ENCODE peak calls at places on chromosomes 3 and 15, in eight cellular contexts. T, P, Q, Z, V, N, F and M are unnamed samples.
A peak's percentile ranks its signal among the peaks of the same experiment; 100 is the strongest.

GRCh38 chr3:10627884-10628572 is 122.6 kb upstream of the ATP2B2 start:
- DNase-seq in Z (no peak), F (no peak), T (no peak), N (no peak), Q (no peak), P (no peak), V (no peak), M (no peak)

GRCh38 chr15:56495050-56495449 is 30.1 kb upstream of the MNS1 start:
- DNase-seq in F (no peak), Z (no peak), T (no peak), V (no peak), Q (no peak), N (no peak), P (no peak), M (no peak)

GRCh38 chr3:137259709-137260108 is 301.9 kb downstream of the IL20RB start:
- DNase-seq in N (no peak), T (no peak), V (no peak), F (no peak), Z (no peak), P (no peak), Q (no peak), M (no peak)

GRCh38 chr15:78021761-78022160 is 55.8 kb downstream of the TBC1D2B start:
- DNase-seq in Q (no peak), V (no peak), P (no peak), Z (no peak), F (no peak), T (no peak), N (no peak), M (no peak)

GRCh38 chr3:76735153-76735552 is 304.7 kb upstream of the ROBO2 start:
- DNase-seq in T (no peak), F (no peak), Z (no peak), Q (no peak), P (no peak), V (no peak), N (no peak), M (no peak)

GRCh38 chr3:142863010-142863787 is 25.7 kb downstream of the PCOLCE2 start:
- DNase-seq in Z (no peak), Q (no peak), P (no peak), T (no peak), V (no peak), F (no peak), N (no peak), M (peak; percentile 12)

GRCh38 chr15:85031944-85032587 is 50.4 kb downstream of the PDE8A start:
- DNase-seq in P (no peak), N (no peak), Q (no peak), Z (no peak), F (no peak), T (no peak), V (no peak), M (no peak)

GRCh38 chr3:194135806-194136518 is at the start of gene HES1:
- DNase-seq in T (peak; percentile 98), Q (peak; percentile 95), N (peak; percentile 34), Z (peak; percentile 93), F (peak; percentile 88), V (peak; percentile 82), P (peak; percentile 98), M (peak; percentile 92)

GRCh38 chr3:126245811-126246727 is 65.7 kb upstream of the ALDH1L1 start:
- DNase-seq in V (peak; percentile 21), N (no peak), P (peak; percentile 82), Q (peak; percentile 46), F (peak; percentile 80), Z (peak; percentile 66), T (peak; percentile 79), M (peak; percentile 51)

GRCh38 chr3:183008799-183009198 is 28.5 kb upstream of the DCUN1D1 start:
- DNase-seq in F (peak; percentile 68), V (no peak), Q (no peak), Z (no peak), P (no peak), T (no peak), N (no peak), M (no peak)

GRCh38 chr15:99264125-99264524 is 12.8 kb downstream of the LRRC28 start:
- DNase-seq in T (no peak), V (no peak), F (no peak), Z (no peak), N (no peak), Q (no peak), P (no peak), M (no peak)

GRCh38 chr3:129663045-129663446 is 56.6 kb upstream of the PLXND1 start:
- DNase-seq in Q (no peak), N (no peak), F (no peak), V (no peak), P (no peak), Z (no peak), T (no peak), M (no peak)

GRCh38 chr3:106423321-106424225 is 554.8 kb upstream of the CBLB start:
- DNase-seq in Q (no peak), T (peak; percentile 35), V (peak; percentile 18), F (no peak), Z (no peak), N (no peak), P (no peak), M (no peak)

DNA sequence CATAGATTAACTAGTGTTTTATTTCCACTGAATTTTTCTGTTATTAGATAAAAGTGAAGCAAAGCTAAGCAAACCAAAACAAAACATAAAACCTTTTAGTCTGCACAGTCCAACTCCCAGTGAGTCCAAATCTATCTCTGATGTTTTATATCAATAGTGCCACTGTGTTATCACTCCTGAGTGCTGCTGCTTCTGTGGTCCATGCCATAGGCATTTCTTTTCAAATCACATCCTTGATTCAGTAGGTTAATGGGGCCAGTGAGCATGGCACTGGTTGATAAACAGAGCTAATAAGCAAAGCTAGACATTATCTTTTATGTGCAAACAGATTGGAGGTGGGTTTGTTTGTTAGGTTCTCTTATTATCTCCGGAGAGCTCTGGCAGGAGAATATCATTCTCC is 30.0 kb downstream of the RBMS3 start:
- DNase-seq in P (no peak), V (no peak), F (no peak), T (no peak), N (no peak), Q (no peak), Z (no peak), M (no peak)
- H3K4me3 ChIP-seq in P (no peak overlapping the region), V (no peak overlapping the region), F (no peak overlapping the region), T (no peak overlapping the region), N (no peak overlapping the region), Q (no peak overlapping the region), Z (no peak overlapping the region), M (no peak overlapping the region)

DNA sequence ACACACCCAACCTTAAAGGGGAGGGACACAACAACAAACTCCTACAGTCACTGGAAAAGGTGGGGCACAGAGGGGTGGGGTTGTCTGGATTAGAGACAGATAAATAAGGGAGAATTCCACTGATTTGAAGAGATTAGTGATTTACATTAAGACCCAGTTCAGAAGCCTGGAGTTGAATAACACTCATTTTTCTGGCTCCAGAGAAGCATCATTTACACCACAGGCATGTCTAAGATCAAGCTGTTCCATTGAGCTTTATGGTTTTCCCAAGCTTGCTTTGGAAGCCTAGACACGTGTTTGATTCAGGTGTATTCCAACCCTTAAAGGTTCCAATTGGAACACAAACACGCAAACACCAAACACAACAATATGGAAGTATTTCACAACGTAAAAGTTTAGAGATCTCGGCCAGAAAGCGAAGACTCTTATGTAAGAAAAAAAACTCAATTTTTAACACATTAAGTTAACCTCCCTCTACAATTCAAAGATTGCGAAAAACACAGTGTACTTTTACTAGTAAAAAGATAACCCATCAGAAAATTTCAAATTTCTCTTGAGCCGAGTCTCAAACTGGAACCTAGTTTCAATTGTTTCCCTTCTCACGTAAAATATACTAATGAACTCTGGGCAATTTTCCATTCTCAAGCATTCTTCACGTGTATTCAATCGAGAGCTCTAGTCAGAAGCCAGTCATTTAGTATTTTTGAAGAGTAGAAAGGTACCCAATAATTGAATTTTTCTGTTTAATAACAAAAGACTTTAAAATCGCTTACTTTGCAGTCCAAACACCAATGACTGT is 2.1 kb downstream of the TRA2B start:
- DNase-seq in V (no peak), Q (no peak), P (no peak), F (no peak), N (no peak), T (no peak), Z (no peak), M (no peak)
- H3K4me3 ChIP-seq in V (peak overlapping the region; percentile 98), Q (peak overlapping the region; percentile 99), P (peak overlapping the region; percentile 100), F (peak overlapping the region; percentile 100), N (peak overlapping the region; percentile 99), T (peak overlapping the region; percentile 97), Z (peak overlapping the region; percentile 99), M (peak overlapping the region; percentile 100)

GRCh38 chr15:60006808-60007346 is 2.8 kb downstream of the FOXB1 start:
- DNase-seq in Q (no peak), T (no peak), P (no peak), F (no peak), N (no peak), Z (no peak), V (no peak), M (no peak)

GRCh38 chr15:60010467-60011257 is 6.6 kb downstream of the FOXB1 start:
- DNase-seq in F (no peak), V (no peak), P (no peak), Z (no peak), Q (no peak), N (no peak), T (no peak), M (no peak)

GRCh38 chr15:60009581-60010379 is 5.7 kb downstream of the FOXB1 start:
- DNase-seq in Q (no peak), V (no peak), T (no peak), F (no peak), P (no peak), Z (no peak), N (no peak), M (no peak)

GRCh38 chr15:60006203-60006782 is 2.2 kb downstream of the FOXB1 start:
- DNase-seq in V (peak; percentile 47), P (no peak), F (peak; percentile 36), T (peak; percentile 30), N (peak; percentile 54), Z (no peak), Q (no peak), M (no peak)

GRCh38 chr15:60009124-60009523 is 5.0 kb downstream of the FOXB1 start:
- DNase-seq in Z (no peak), Q (no peak), P (no peak), T (no peak), F (no peak), N (no peak), V (no peak), M (no peak)
- H3K4me3 ChIP-seq in Z (no peak overlapping the region), Q (no peak overlapping the region), P (no peak overlapping the region), T (no peak overlapping the region), F (no peak overlapping the region), N (no peak overlapping the region), V (no peak overlapping the region), M (no peak overlapping the region)

GRCh38 chr15:62107561-62108110 is 40.9 kb downstream of the C2CD4A start:
- DNase-seq in F (no peak), Z (no peak), N (no peak), T (peak; percentile 53), P (no peak), Q (no peak), V (no peak), M (no peak)

GRCh38 chr15:62105266-62105665 is 38.5 kb downstream of the C2CD4A start:
- DNase-seq in Z (no peak), V (no peak), N (no peak), P (no peak), Q (no peak), F (no peak), T (no peak), M (no peak)

GRCh38 chr15:62103431-62103830 is 36.7 kb downstream of the C2CD4A start:
- DNase-seq in T (no peak), V (no peak), P (no peak), F (no peak), N (no peak), Z (no peak), Q (no peak), M (no peak)

GRCh38 chr15:62104406-62104805 is 37.6 kb downstream of the C2CD4A start:
- DNase-seq in Q (no peak), Z (no peak), F (no peak), T (no peak), V (no peak), N (no peak), P (no peak), M (no peak)

GRCh38 chr15:62104846-62105245 is 38.1 kb downstream of the C2CD4A start:
- DNase-seq in F (no peak), Q (no peak), N (no peak), V (no peak), T (no peak), P (no peak), Z (no peak), M (no peak)
- H3K4me3 ChIP-seq in F (no peak overlapping the region), Q (no peak overlapping the region), N (no peak overlapping the region), V (no peak overlapping the region), T (no peak overlapping the region), P (no peak overlapping the region), Z (no peak overlapping the region), M (no peak overlapping the region)